ENCODE peak calls at places on chromosomes 3 and 15, in ten cellular contexts. E is hippocampal formation; V is M059J; R is HS-27A; X is activated CD8-positive, alpha-beta T cell treated with anti-CD3 and anti-CD28 coated beads for 36 hours; J is stimulated activated naive CD8-positive, alpha-beta T cell treated with anti-CD3 and anti-CD28 coated beads, Interleukin-15, Interleukin-2, amounts not matched to agents 100 U/mL and 50 U/mL, for 24 hours; U is brain microvascular endothelial cell; L is stimulated activated CD8-positive, alpha-beta memory T cell treated with anti-CD3 and anti-CD28 coated beads, Interleukin-4, amount 100 ng/mL, for 24 hours; Z is stromal cell of bone marrow; B is GM23248. M is an unnamed sample.

GRCh38 chr3:32290619-32291018 is 52.1 kb downstream of the CMTM8 start:
- DNase-seq in J (no peak), L (no peak), X (no peak), B (no peak), Z (no peak), E (no peak), R (no peak), V (no peak), U (no peak), M (no peak)

GRCh38 chr3:131819656-131820055 is 215.2 kb downstream of the CPNE4 start:
- DNase-seq in X (no peak), L (no peak), E (peak; percentile 9), R (no peak), Z (no peak), U (no peak), V (no peak), J (no peak), B (no peak), M (no peak)

GRCh38 chr3:168047190-168047795 is 48.4 kb downstream of the GOLIM4 start:
- DNase-seq in X (no peak), Z (peak; percentile 76), J (no peak), U (peak; percentile 64), B (peak; percentile 90), E (peak; percentile 97), V (peak; percentile 87), R (peak; percentile 43), L (no peak), M (peak; percentile 28)

GRCh38 chr3:37024092-37024491 is 30.8 kb downstream of the MLH1 start:
- DNase-seq in V (peak; percentile 3), L (no peak), J (no peak), Z (peak; percentile 5), U (no peak), E (no peak), R (no peak), X (no peak), B (peak; percentile 43), M (no peak)

GRCh38 chr3:53337167-53337940 is 10.0 kb downstream of the DCP1A start:
- DNase-seq in V (peak; percentile 20), U (no peak), Z (no peak), B (no peak), E (no peak), X (no peak), J (no peak), L (no peak), R (no peak), M (no peak)

GRCh38 chr15:97082835-97083234 is 752.3 kb downstream of the NR2F2 start:
- DNase-seq in E (no peak), X (no peak), L (no peak), V (no peak), J (no peak), R (no peak), U (no peak), B (no peak), Z (no peak), M (no peak)

GRCh38 chr15:74830868-74831267 is 4.4 kb downstream of the CPLX3 start:
- DNase-seq in R (no peak), L (no peak), X (no peak), U (no peak), Z (no peak), J (no peak), B (no peak), V (no peak), E (peak; percentile 79), M (no peak)

GRCh38 chr3:33921608-33922007 is 123.2 kb downstream of the PDCD6IP start:
- DNase-seq in L (no peak), V (no peak), R (no peak), E (no peak), Z (no peak), J (no peak), U (no peak), B (no peak), X (no peak), M (no peak)

GRCh38 chr3:35789039-35789438 is 149.7 kb downstream of the ARPP21 start:
- DNase-seq in Z (no peak), X (no peak), U (no peak), J (no peak), V (no peak), B (no peak), E (no peak), L (no peak), R (no peak), M (no peak)

GRCh38 chr3:186722457-186722856 is 5.3 kb downstream of the KNG1 start:
- DNase-seq in U (no peak), E (no peak), Z (no peak), L (no peak), X (no peak), J (no peak), B (peak; percentile 14), V (peak; percentile 28), R (peak; percentile 3), M (no peak)

GRCh38 chr15:82838096-82838735 is 28.8 kb downstream of the WHAMM start:
- DNase-seq in B (no peak), X (no peak), U (no peak), J (no peak), E (no peak), V (no peak), L (no peak), R (no peak), Z (no peak), M (no peak)

GRCh38 chr15:32998979-32999677 is 195.4 kb downstream of the FMN1 start:
- DNase-seq in V (no peak), J (no peak), E (no peak), R (no peak), U (no peak), Z (no peak), X (no peak), L (no peak), B (no peak), M (no peak)

GRCh38 chr3:31550452-31551251 is 17.9 kb downstream of the STT3B start:
- DNase-seq in B (peak; percentile 57), E (no peak), U (peak; percentile 17), J (no peak), R (no peak), Z (no peak), V (peak; percentile 38), X (peak; percentile 35), L (no peak), M (no peak)

GRCh38 chr3:52052831-52053306 is 3.5 kb downstream of the DUSP7 start:
- DNase-seq in J (peak; percentile 57), B (peak; percentile 91), R (peak; percentile 60), U (peak; percentile 75), L (peak; percentile 26), Z (peak; percentile 65), V (peak; percentile 69), X (peak; percentile 50), E (peak; percentile 66), M (peak; percentile 89)

GRCh38 chr3:126309861-126310655 is 47.1 kb downstream of the KLF15 start:
- DNase-seq in B (no peak), X (no peak), L (no peak), V (no peak), E (no peak), R (no peak), U (no peak), Z (no peak), J (no peak), M (no peak)

GRCh38 chr3:140378571-140379340 is 299.1 kb upstream of the TRIM42 start:
- DNase-seq in R (no peak), V (peak; percentile 51), X (no peak), B (peak; percentile 5), E (no peak), U (no peak), J (no peak), Z (no peak), L (no peak), M (peak; percentile 36)

GRCh38 chr3:193240436-193240849 is 579 bp upstream of the PLAAT1 start:
- DNase-seq in L (no peak), X (no peak), B (no peak), R (no peak), J (no peak), E (no peak), Z (no peak), U (no peak), V (no peak), M (no peak)

GRCh38 chr15:25238716-25239470 is 199.9 kb downstream of the UBE3A start:
- DNase-seq in L (no peak), E (no peak), X (no peak), U (no peak), R (no peak), V (no peak), B (no peak), Z (no peak), J (no peak), M (no peak)